ENCODE peak calls at places on chromosomes 7 and 10, in four cellular contexts. G is epithelial cell of esophagus, Z is neuronal stem cell, Y is lower lobe of right lung. I is an unnamed sample.

GRCh38 chr7:113209449-113210203 is 91.3 kb upstream of the SMIM30 start:
- DNase-seq in G (peak; percentile 53), Z (no peak), Y (no peak), I (no peak)

GRCh38 chr10:123149568-123150228 is 1.8 kb downstream of the HMX2 start:
- DNase-seq in G (peak; percentile 64), Z (peak; percentile 43), Y (peak; percentile 57), I (no peak)

GRCh38 chr10:3619276-3619675 is 165.7 kb downstream of the KLF6 start:
- DNase-seq in G (no peak), Z (no peak), Y (no peak), I (no peak)

GRCh38 chr10:104300002-104300735 is 31.2 kb downstream of the GSTO2 start:
- DNase-seq in G (no peak), Z (no peak), Y (no peak), I (peak; percentile 73)

GRCh38 chr7:73623798-73624668 is at the start of gene MLXIPL:
- DNase-seq in G (peak; percentile 80), Z (peak; percentile 83), Y (peak; percentile 93), I (no peak)

GRCh38 chr10:89373916-89374711 is 3.7 kb upstream of the IFIT1B start:
- DNase-seq in G (peak; percentile 81), Z (no peak), Y (peak; percentile 62), I (no peak)

GRCh38 chr7:4661871-4662270 is 20.2 kb upstream of the FOXK1 start:
- DNase-seq in G (no peak), Z (no peak), Y (no peak), I (no peak)

GRCh38 chr10:29731760-29732159 is 97.0 kb upstream of the SVIL start:
- DNase-seq in G (no peak), Z (no peak), Y (no peak), I (no peak)

GRCh38 chr10:34813626-34814227 is 1.4 kb downstream of the PARD3 start:
- DNase-seq in G (peak; percentile 53), Z (peak; percentile 27), Y (no peak), I (no peak)

GRCh38 chr10:103855424-103855823 is at the start of gene SH3PXD2A:
- DNase-seq in G (peak; percentile 49), Z (peak; percentile 61), Y (no peak), I (no peak)

I was measured in smooth muscle cell of the brain vasculature.